ENCODE peak calls at places on chromosome 1, in eight cellular contexts. O is AG08396; J is HL-60; C is amniotic stem cell; D is COR-L47; V is activated gamma-delta T cell treated with Interleukin-2 at 50 U/mL for 16 hours; H is stimulated activated CD4-positive, alpha-beta T cell treated with anti-CD3 and anti-CD28 coated beads, Interleukin-1b, Interleukin-23, amount 100 ng/mL, for 1 hour; L is activated naive CD4-positive, alpha-beta T cell treated with anti-CD3 and anti-CD28 coated beads for 36 hours. S is an unnamed sample.

GRCh38 chr1:115077286-115077983 is 11.9 kb downstream of the TSPAN2 start:
- DNase-seq in C (no peak), D (no peak), L (no peak), H (no peak), O (no peak), J (no peak), V (no peak), S (no peak)

GRCh38 chr1:59223943-59224639 is 72.8 kb upstream of the FGGY start:
- DNase-seq in V (no peak), C (no peak), D (no peak), O (no peak), J (no peak), H (no peak), L (no peak), S (no peak)

GRCh38 chr1:183416850-183417690 is 1.1 kb downstream of the NMNAT2 start:
- DNase-seq in O (peak; percentile 80), H (no peak), J (no peak), L (peak; percentile 66), C (no peak), V (peak; percentile 24), D (peak; percentile 61), S (peak; percentile 49)

GRCh38 chr1:115199416-115200132 is 110.3 kb upstream of the TSPAN2 start:
- DNase-seq in L (no peak), O (no peak), V (no peak), C (no peak), J (no peak), H (no peak), D (no peak), S (no peak)

GRCh38 chr1:70034403-70034802 is 171.0 kb downstream of the LRRC40 start:
- DNase-seq in J (no peak), D (peak; percentile 85), V (no peak), O (peak; percentile 11), L (no peak), C (no peak), H (no peak), S (peak; percentile 69)

GRCh38 chr1:78570539-78570938 is 49.7 kb upstream of the IFI44L start:
- DNase-seq in V (no peak), J (no peak), L (no peak), C (no peak), O (no peak), H (no peak), D (no peak), S (no peak)

GRCh38 chr1:200336111-200336845 is 73.6 kb downstream of the ZNF281 start:
- DNase-seq in H (no peak), J (no peak), L (no peak), O (no peak), C (no peak), D (no peak), V (no peak), S (no peak)

GRCh38 chr1:165403835-165404482 is 41.0 kb downstream of the RXRG start:
- DNase-seq in C (no peak), D (peak; percentile 17), O (no peak), L (peak; percentile 57), V (no peak), H (no peak), J (peak; percentile 1), S (no peak)

GRCh38 chr1:53465023-53465957 is 6.1 kb downstream of the DMRTB1 start:
- DNase-seq in C (no peak), J (no peak), L (no peak), H (no peak), D (no peak), V (no peak), O (no peak), S (no peak)

GRCh38 chr1:2845874-2846273 is 44.4 kb upstream of the TTC34 start:
- DNase-seq in C (no peak), H (no peak), V (no peak), O (no peak), J (no peak), D (no peak), L (no peak), S (no peak)

GRCh38 chr1:47479664-47480063 is 41.8 kb downstream of the FOXD2 start:
- DNase-seq in V (no peak), J (no peak), L (no peak), O (no peak), C (no peak), H (no peak), D (no peak), S (no peak)

GRCh38 chr1:81823082-81823481 is 22.3 kb downstream of the ADGRL2 start:
- DNase-seq in H (no peak), O (no peak), D (no peak), L (no peak), V (no peak), J (no peak), C (no peak), S (no peak)

GRCh38 chr1:234610061-234610581 is at the start of gene IRF2BP2:
- DNase-seq in D (peak; percentile 80), L (peak; percentile 84), J (peak; percentile 76), H (peak; percentile 65), O (peak; percentile 93), C (peak; percentile 58), V (peak; percentile 74), S (peak; percentile 61)

GRCh38 chr1:198656500-198656932 is 17.7 kb downstream of the PTPRC start:
- DNase-seq in C (no peak), V (peak; percentile 66), D (no peak), L (peak; percentile 85), H (peak; percentile 48), J (no peak), O (no peak), S (no peak)

GRCh38 chr1:152110860-152111514 is 4.3 kb downstream of the TCHH start:
- DNase-seq in L (peak; percentile 49), J (peak; percentile 63), V (no peak), H (no peak), C (no peak), D (no peak), O (peak; percentile 18), S (peak; percentile 65)

GRCh38 chr1:181095763-181096184 is 7.3 kb downstream of the IER5 start:
- DNase-seq in C (no peak), H (no peak), O (no peak), D (no peak), J (no peak), V (no peak), L (no peak), S (no peak)

GRCh38 chr1:61255324-61255703 is 173.0 kb downstream of the NFIA start:
- DNase-seq in C (no peak), L (no peak), V (no peak), J (no peak), H (no peak), O (no peak), D (no peak), S (no peak)

GRCh38 chr1:3290915-3291314 is 163.6 kb upstream of the ARHGEF16 start:
- DNase-seq in C (no peak), H (no peak), L (no peak), O (no peak), V (no peak), J (no peak), D (no peak), S (no peak)

GRCh38 chr1:143691971-143692529 is 279.7 kb downstream of the FAM72C start:
- DNase-seq in O (no peak), D (no peak), J (no peak), L (no peak), H (no peak), C (no peak), V (no peak), S (no peak)

GRCh38 chr1:15662539-15662938 is 21.6 kb upstream of the PLEKHM2 start:
- DNase-seq in V (no peak), L (no peak), C (no peak), D (no peak), J (no peak), O (no peak), H (no peak), S (no peak)

GRCh38 chr1:119702384-119702783 is 9.3 kb upstream of the PHGDH start:
- DNase-seq in C (no peak), V (no peak), J (peak; percentile 23), D (no peak), L (no peak), H (no peak), O (no peak), S (no peak)

GRCh38 chr1:119885903-119886783 is 10.2 kb downstream of the ADAM30 start:
- DNase-seq in J (peak; percentile 35), V (peak; percentile 38), L (peak; percentile 76), C (no peak), O (peak; percentile 62), H (no peak), D (peak; percentile 50), S (peak; percentile 20)

GRCh38 chr1:43522776-43523480 is 7.8 kb upstream of the PTPRF start:
- DNase-seq in O (peak; percentile 68), V (no peak), H (no peak), L (no peak), D (no peak), C (no peak), J (no peak), S (no peak)

GRCh38 chr1:59261537-59261936 is 35.4 kb upstream of the FGGY start:
- DNase-seq in V (no peak), C (no peak), O (no peak), H (no peak), J (no peak), L (no peak), D (no peak), S (no peak)

GRCh38 chr1:17791055-17791390 is 35.9 kb downstream of the ACTL8 start:
- DNase-seq in J (no peak), L (no peak), V (no peak), D (no peak), H (no peak), O (no peak), C (no peak), S (no peak)

GRCh38 chr1:4797429-4797828 is 143.0 kb downstream of the AJAP1 start:
- DNase-seq in V (no peak), H (no peak), D (no peak), J (no peak), C (no peak), L (no peak), O (no peak), S (no peak)

GRCh38 chr1:195376190-195376589 is 1232.0 kb downstream of the KCNT2 start:
- DNase-seq in H (no peak), V (no peak), L (no peak), J (no peak), D (no peak), C (no peak), O (no peak), S (no peak)